ENCODE peak calls at places on chromosome 20, in six cellular contexts. K is GM23338, P is adrenal gland, J is MM.1S, F is IMR-90, Y is cardiac muscle cell. U is an unnamed sample.

GRCh38 chr20:41260734-41261220 is 56.8 kb downstream of the ZHX3 start:
- DNase-seq in Y (no peak), P (no peak), J (no peak), F (no peak), K (no peak), U (no peak)

GRCh38 chr20:33894798-33895197 is 83.7 kb downstream of the CHMP4B start:
- DNase-seq in K (no peak), P (no peak), J (no peak), F (no peak), Y (peak; percentile 68), U (no peak)

GRCh38 chr20:39825950-39826349 is 863.1 kb downstream of the MAFB start:
- DNase-seq in P (no peak), K (no peak), Y (peak; percentile 24), F (peak; percentile 13), J (no peak), U (peak; percentile 31)

GRCh38 chr20:21704408-21705385 is 767 bp upstream of the PAX1 start:
- DNase-seq in K (peak; percentile 71), Y (no peak), J (peak; percentile 30), P (no peak), F (no peak), U (no peak)

GRCh38 chr20:44074252-44075151 is 112.5 kb downstream of the JPH2 start:
- DNase-seq in P (peak; percentile 42), F (peak; percentile 85), J (no peak), K (no peak), Y (peak; percentile 31), U (no peak)

GRCh38 chr20:53262294-53262840 is 290.2 kb downstream of the TSHZ2 start:
- DNase-seq in F (no peak), Y (no peak), K (no peak), J (no peak), P (no peak), U (no peak)

GRCh38 chr20:31260326-31260932 is 3.0 kb downstream of the DEFB115 start:
- DNase-seq in K (peak; percentile 64), Y (no peak), P (peak; percentile 9), F (no peak), J (peak; percentile 36), U (no peak)

GRCh38 chr20:54456972-54457371 is 18.4 kb upstream of the DOK5 start:
- DNase-seq in K (peak; percentile 26), F (no peak), Y (peak; percentile 18), J (no peak), P (no peak), U (no peak)

GRCh38 chr20:50278684-50279531 is 88.3 kb downstream of the CEBPB start:
- DNase-seq in P (peak; percentile 97), Y (no peak), F (no peak), J (no peak), K (peak; percentile 33), U (no peak)

GRCh38 chr20:34954905-34955231 is 738 bp downstream of the GSS start:
- DNase-seq in Y (peak; percentile 38), J (no peak), P (peak; percentile 41), F (peak; percentile 42), K (peak; percentile 42), U (no peak)

GRCh38 chr20:7010584-7010983 is 243.1 kb downstream of the BMP2 start:
- DNase-seq in Y (peak; percentile 2), J (no peak), P (no peak), F (no peak), K (no peak), U (no peak)

GRCh38 chr20:6101346-6101745 is 21.5 kb downstream of the FERMT1 start:
- DNase-seq in P (no peak), J (no peak), F (no peak), Y (no peak), K (no peak), U (no peak)

GRCh38 chr20:17017232-17017631 is 209.6 kb upstream of the PCSK2 start:
- DNase-seq in K (peak; percentile 50), F (no peak), P (no peak), J (no peak), Y (no peak), U (no peak)

GRCh38 chr20:37804584-37805566 is 98.1 kb upstream of the VSTM2L start:
- DNase-seq in Y (no peak), J (no peak), P (no peak), K (no peak), F (no peak), U (peak; percentile 68)

DNA sequence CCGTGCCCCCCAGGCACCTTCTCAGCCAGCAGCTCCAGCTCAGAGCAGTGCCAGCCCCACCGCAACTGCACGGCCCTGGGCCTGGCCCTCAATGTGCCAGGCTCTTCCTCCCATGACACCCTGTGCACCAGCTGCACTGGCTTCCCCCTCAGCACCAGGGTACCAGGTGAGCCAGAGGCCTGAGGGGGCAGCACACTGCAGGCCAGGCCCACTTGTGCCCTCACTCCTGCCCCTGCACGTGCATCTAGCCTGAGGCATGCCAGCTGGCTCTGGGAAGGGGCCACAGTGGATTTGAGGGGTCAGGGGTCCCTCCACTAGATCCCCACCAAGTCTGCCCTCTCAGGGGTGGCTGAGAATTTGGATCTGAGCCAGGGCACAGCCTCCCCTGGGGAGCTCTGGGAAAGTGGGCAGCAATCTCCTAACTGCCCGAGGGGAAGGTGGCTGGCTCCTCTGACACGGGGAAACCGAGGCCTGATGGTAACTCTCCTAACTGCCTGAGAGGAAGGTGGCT is 960 bp downstream of the TNFRSF6B start:
- DNase-seq in F (no peak), K (no peak), P (no peak), Y (no peak), J (no peak), U (no peak)
- TF ChIP-seq CTCF in F (no peak), K (no peak), P (no peak), Y (no peak), J (no peak), U (no peak)

GRCh38 chr20:4066551-4066950 is 51.2 kb upstream of the RNF24 start:
- DNase-seq in F (no peak), K (no peak), P (no peak), J (no peak), Y (no peak), U (no peak)
- H3K27me3 ChIP-seq in F (no peaks in the 10 kb centered on the region), K (no peaks in the 10 kb centered on the region), P (no peaks in the 10 kb centered on the region), J (no peaks in the 10 kb centered on the region), Y (no peaks in the 10 kb centered on the region), U (no peaks in the 10 kb centered on the region)

DNA sequence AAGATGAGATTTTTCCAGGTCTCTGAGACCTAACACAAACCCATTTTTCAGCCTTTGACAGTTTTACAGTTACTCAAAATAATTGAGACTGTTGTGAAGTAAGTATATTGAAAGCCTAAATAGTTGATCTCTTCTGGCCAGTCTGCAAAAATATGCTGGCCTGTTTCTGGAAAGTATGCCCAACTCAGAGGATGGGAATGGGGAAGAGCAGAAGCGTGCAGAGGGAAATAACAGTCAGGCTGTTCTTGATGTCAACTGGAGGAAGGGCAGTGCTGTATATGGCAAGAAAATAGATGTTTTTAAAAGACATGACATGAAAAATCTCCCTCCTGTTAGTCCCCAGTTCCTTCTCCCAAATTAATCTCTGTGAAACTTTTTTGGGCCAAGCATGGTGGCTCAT is 3.8 kb downstream of the GID8 start:
- DNase-seq in F (peak; percentile 51), P (no peak), Y (no peak), K (no peak), J (no peak), U (no peak)
- H3K36me3 ChIP-seq in F (peaks cover 38% of the 10 kb centered on the region), P (no peaks in the 10 kb centered on the region), Y (peaks cover 38% of the 10 kb centered on the region), K (peaks cover 38% of the 10 kb centered on the region), J (no peaks in the 10 kb centered on the region), U (peaks cover 28% of the 10 kb centered on the region)

DNA sequence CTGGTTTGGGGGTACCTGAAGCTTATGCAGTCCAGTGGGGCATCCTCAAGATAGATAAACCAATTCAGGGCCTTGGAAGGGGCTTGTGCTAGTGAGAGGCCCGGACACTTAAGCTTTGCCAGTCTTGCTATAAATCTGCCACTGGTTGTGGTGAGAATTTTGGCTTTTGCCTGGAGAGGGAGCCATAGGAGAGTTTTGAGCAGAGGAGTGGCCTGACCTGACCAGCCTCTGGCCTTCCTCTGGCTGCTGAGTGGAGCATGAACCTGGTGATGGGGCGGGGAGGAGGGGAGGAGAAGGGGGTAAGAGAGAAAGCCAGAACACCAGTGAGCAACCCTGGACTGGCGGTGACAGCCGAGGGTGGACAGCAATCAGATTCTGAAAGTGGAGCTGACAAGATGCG is 7.1 kb downstream of the TMEM74B start:
- DNase-seq in K (peak; percentile 77), F (peak; percentile 3), J (no peak), Y (peak; percentile 19), P (no peak), U (no peak)
- TF ChIP-seq CTCF in K (peak; percentile 47), F (no peak), J (no peak), Y (no peak), P (no peak), U (peak; percentile 7)

DNA sequence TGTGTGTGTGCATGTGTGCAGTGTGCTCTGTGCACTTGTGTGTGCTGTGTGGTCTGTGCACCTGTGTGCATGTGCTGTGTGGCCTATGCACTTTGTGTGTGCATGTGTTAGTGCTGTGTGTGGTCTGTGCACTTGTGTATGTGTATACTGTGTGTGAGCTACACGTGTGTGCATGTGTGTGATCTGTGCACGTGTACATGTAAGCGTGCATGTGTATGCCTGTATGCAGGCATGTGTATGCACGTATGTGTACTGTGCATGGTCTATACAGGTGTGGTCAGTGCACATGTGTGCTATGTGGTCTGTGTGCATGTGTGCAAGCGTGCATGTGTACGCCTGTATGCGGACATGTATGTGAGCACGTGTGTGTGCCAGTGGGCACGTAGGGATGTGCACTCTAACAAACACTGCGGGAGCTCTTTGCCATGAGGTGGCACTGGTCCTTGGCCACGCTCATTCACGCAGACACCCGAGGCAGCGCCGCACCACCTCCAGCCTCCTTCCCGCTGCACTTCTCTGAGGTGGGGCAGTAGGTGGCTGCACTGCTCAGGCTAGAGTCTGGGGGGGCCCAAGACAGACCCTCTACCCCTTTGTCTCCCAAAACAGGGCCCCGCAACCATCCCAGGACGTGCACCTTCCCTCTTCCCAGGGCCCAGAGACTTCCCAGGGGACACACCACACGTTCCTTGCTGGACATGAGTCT is 42.4 kb upstream of the CHRNA4 start:
- DNase-seq in F (no peak), J (no peak), P (no peak), K (no peak), Y (no peak), U (no peak)
- H3K27me3 ChIP-seq in F (peaks cover 1% of the 10 kb centered on the region), J (peaks cover 89% of the 10 kb centered on the region), P (no peaks in the 10 kb centered on the region), K (no peaks in the 10 kb centered on the region), Y (no peaks in the 10 kb centered on the region), U (no peaks in the 10 kb centered on the region)

GRCh38 chr20:46073443-46073842 is 16.3 kb downstream of the NCOA5 start:
- DNase-seq in P (no peak), F (no peak), Y (no peak), J (no peak), K (no peak), U (no peak)

GRCh38 chr20:46073024-46073423 is 16.7 kb downstream of the NCOA5 start:
- DNase-seq in K (no peak), F (no peak), J (no peak), Y (no peak), P (no peak), U (no peak)

GRCh38 chr20:46074006-46074405 is 15.8 kb downstream of the NCOA5 start:
- DNase-seq in P (no peak), F (no peak), Y (no peak), K (peak; percentile 60), J (no peak), U (no peak)

GRCh38 chr20:46070215-46070910 is 19.4 kb downstream of the NCOA5 start:
- DNase-seq in P (no peak), J (no peak), K (no peak), F (peak; percentile 86), Y (peak; percentile 78), U (no peak)

GRCh38 chr20:46071573-46071972 is 18.2 kb downstream of the NCOA5 start:
- DNase-seq in P (no peak), F (no peak), K (no peak), J (no peak), Y (no peak), U (no peak)
- H3K36me3 ChIP-seq in P (no peaks in the 10 kb centered on the region), F (peaks cover 28% of the 10 kb centered on the region), K (peaks cover 18% of the 10 kb centered on the region), J (peaks cover 5% of the 10 kb centered on the region), Y (peaks cover 28% of the 10 kb centered on the region), U (peaks cover 6% of the 10 kb centered on the region)

U was measured in GM06990.